ENCODE peak calls at places on chromosome 16, in ten cellular contexts. A, O, L, D, B, P, T, X, R and E are unnamed samples.
A peak's percentile ranks its signal among the peaks of the same experiment; 100 is the strongest.

GRCh38 chr16:11562941-11563340 is 23.8 kb downstream of the LITAF start:
- DNase-seq in A (no peak), O (no peak), L (no peak), D (no peak), B (no peak), P (no peak), T (no peak), X (no peak), R (no peak), E (no peak)

GRCh38 chr16:73299349-73299748 is 251.4 kb upstream of the ZFHX3 start:
- DNase-seq in A (no peak), O (no peak), L (no peak), D (no peak), B (no peak), P (no peak), T (no peak), X (no peak), R (no peak), E (no peak)

GRCh38 chr16:1979271-1980025 is 1.8 kb downstream of the NOXO1 start:
- DNase-seq in A (no peak), O (no peak), L (no peak), D (peak; percentile 85), B (no peak), P (peak; percentile 78), T (peak; percentile 93), X (no peak), R (no peak), E (peak; percentile 15)

GRCh38 chr16:65098916-65099315 is 22.9 kb downstream of the CDH11 start:
- DNase-seq in A (no peak), O (no peak), L (no peak), D (no peak), B (no peak), P (no peak), T (no peak), X (no peak), R (no peak), E (no peak)

GRCh38 chr16:72094266-72094610 is 591 bp downstream of the DHX38 start:
- DNase-seq in A (no peak), O (no peak), L (no peak), D (peak; percentile 3), B (no peak), P (peak; percentile 40), T (no peak), X (no peak), R (no peak), E (no peak)

GRCh38 chr16:84952335-84953050 is 58.8 kb downstream of the ZDHHC7 start:
- DNase-seq in A (no peak), O (peak; percentile 66), L (peak; percentile 87), D (peak; percentile 71), B (peak; percentile 71), P (peak; percentile 90), T (peak; percentile 85), X (peak; percentile 91), R (peak; percentile 93), E (peak; percentile 85)

GRCh38 chr16:12802661-12803060 is 1.0 kb downstream of the CPPED1 start:
- DNase-seq in A (no peak), O (no peak), L (no peak), D (no peak), B (no peak), P (no peak), T (no peak), X (no peak), R (no peak), E (no peak)

GRCh38 chr16:19876501-19877059 is 8.1 kb downstream of the GPRC5B start:
- DNase-seq in A (no peak), O (no peak), L (no peak), D (no peak), B (no peak), P (peak; percentile 36), T (no peak), X (no peak), R (no peak), E (no peak)

GRCh38 chr16:7397901-7398300 is 65.3 kb downstream of the RBFOX1 start:
- DNase-seq in A (no peak), O (no peak), L (no peak), D (no peak), B (no peak), P (no peak), T (no peak), X (no peak), R (no peak), E (peak; percentile 27)

GRCh38 chr16:19131809-19132777 is 18.3 kb downstream of the ITPRIPL2 start:
- DNase-seq in A (no peak), O (no peak), L (no peak), D (no peak), B (no peak), P (no peak), T (no peak), X (no peak), R (no peak), E (no peak)

GRCh38 chr16:19555186-19555937 is at the start of gene VPS35L:
- DNase-seq in A (peak; percentile 94), O (peak; percentile 94), L (peak; percentile 99), D (peak; percentile 94), B (peak; percentile 95), P (peak; percentile 98), T (peak; percentile 97), X (peak; percentile 99), R (peak; percentile 98), E (peak; percentile 98)

GRCh38 chr16:53504161-53504663 is 1.2 kb upstream of the AKTIP start:
- DNase-seq in A (no peak), O (peak; percentile 61), L (peak; percentile 84), D (no peak), B (peak; percentile 47), P (peak; percentile 7), T (peak; percentile 36), X (peak; percentile 84), R (peak; percentile 81), E (peak; percentile 82)

GRCh38 chr16:82834156-82834758 is 207.5 kb downstream of the CDH13 start:
- DNase-seq in A (no peak), O (no peak), L (no peak), D (no peak), B (no peak), P (peak; percentile 24), T (no peak), X (no peak), R (no peak), E (no peak)

GRCh38 chr16:12057276-12057675 is 80.7 kb downstream of the SNX29 start:
- DNase-seq in A (peak; percentile 52), O (peak; percentile 59), L (no peak), D (no peak), B (no peak), P (peak; percentile 14), T (no peak), X (peak; percentile 68), R (peak; percentile 69), E (peak; percentile 88)

GRCh38 chr16:14117051-14117450 is 45.9 kb downstream of the MRTFB start:
- DNase-seq in A (no peak), O (no peak), L (no peak), D (no peak), B (no peak), P (no peak), T (no peak), X (no peak), R (no peak), E (no peak)

GRCh38 chr16:65414284-65414984 is 292.6 kb upstream of the CDH11 start:
- DNase-seq in A (peak; percentile 54), O (no peak), L (no peak), D (peak; percentile 91), B (no peak), P (no peak), T (no peak), X (peak; percentile 67), R (no peak), E (peak; percentile 93)

GRCh38 chr16:23081675-23082119 is 67.6 kb downstream of the USP31 start:
- DNase-seq in A (peak; percentile 49), O (no peak), L (no peak), D (peak; percentile 89), B (no peak), P (no peak), T (no peak), X (peak; percentile 13), R (no peak), E (peak; percentile 86)
- TF ChIP-seq CTCF in A (no peak), O (no peak), L (no peak), D (no peak), B (no peak), P (no peak), T (no peak), X (peak; percentile 17), R (no peak), E (peak; percentile 9)

DNA sequence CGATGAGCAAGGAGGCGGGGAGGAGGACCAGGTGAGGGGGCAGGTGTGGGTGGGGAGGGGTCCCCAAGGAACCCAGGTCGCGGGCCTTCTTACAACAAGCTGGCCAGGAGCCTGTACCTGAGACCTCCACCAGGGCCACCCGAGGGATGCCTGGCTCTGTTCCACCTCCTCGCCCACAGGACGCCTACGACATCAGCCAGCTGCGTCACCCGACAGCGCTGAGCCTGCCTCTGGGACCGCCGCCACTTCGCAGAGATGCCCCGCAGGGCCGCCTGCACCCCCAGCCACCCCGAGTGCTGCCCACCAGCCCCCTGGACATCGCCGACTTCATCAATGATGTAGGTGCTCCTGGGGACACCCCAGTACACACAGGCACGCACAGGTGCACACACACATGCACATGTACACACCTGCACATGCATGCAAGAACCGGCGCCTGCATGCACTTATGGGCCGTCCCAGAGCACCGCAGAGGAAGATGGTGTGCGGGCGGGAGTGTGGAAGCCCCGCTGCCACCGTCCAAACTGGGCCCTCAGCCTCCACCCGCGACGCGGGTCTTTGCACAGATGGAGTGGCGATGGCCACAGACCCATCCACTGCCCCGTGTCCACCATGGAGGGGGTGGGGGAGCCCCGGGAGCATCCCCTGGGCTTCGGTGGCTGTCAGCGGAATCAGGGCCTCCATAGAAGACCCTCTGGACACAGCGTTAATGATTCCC is 6.6 kb downstream of the SLC22A31 start:
- DNase-seq in A (no peak), O (no peak), L (no peak), D (no peak), B (no peak), P (peak; percentile 61), T (no peak), X (no peak), R (no peak), E (no peak)
- H3K4me3 ChIP-seq in A (no peak overlapping the region), O (no peak overlapping the region), L (no peak overlapping the region), D (no peak overlapping the region), B (peak overlapping the region; percentile 27), P (peak overlapping the region; percentile 52), T (no peak overlapping the region), X (peak overlapping the region; percentile 28), R (no peak overlapping the region), E (no peak overlapping the region)

DNA sequence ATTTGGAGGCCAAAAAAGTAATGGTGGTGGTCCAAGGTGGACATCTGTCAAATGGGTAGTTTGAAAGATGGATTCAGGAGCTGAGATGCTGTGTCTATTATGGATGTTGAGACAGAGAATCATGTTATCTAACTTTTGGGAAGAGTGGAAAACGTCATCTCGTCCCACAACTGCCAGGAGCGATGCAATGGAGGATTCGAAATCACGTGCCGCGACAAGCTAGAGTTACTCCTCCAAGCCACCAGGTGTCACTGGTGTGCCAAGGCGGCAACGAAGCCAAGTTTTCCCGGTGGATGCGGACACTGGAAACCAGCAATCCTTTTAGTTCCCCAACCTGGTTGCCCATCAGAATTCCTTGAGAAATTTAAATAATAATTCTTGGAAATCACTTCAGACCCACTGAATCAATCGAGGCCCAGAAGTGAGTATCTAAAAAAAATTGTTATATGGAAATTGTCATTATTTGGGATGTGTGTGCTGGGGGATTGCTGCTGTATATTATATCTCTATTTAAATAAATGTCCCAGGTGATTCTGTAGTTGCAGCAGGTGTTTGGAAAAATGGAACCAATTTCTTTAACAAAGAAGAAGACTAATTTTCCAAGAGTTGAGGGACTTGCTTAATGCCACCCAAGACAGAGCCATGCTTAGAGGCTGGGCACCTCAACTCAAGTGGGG is 206.1 kb downstream of the HAPSTR1 start:
- DNase-seq in A (no peak), O (no peak), L (peak; percentile 72), D (no peak), B (no peak), P (peak; percentile 83), T (peak; percentile 28), X (no peak), R (peak; percentile 72), E (peak; percentile 16)
- TF ChIP-seq CTCF in A (peak; percentile 15), O (peak; percentile 66), L (peak; percentile 73), D (no peak), B (peak; percentile 83), P (peak; percentile 96), T (no peak), X (peak; percentile 31), R (peak; percentile 44), E (peak; percentile 39)

GRCh38 chr16:825298-826061 is 24.9 kb upstream of the GNG13 start:
- DNase-seq in A (no peak), O (no peak), L (no peak), D (no peak), B (no peak), P (no peak), T (no peak), X (no peak), R (no peak), E (no peak)
- H3K4me3 ChIP-seq in A (peak overlapping the region; percentile 12), O (peak overlapping the region; percentile 47), L (no peak overlapping the region), D (no peak overlapping the region), B (peak overlapping the region; percentile 25), P (no peak overlapping the region), T (no peak overlapping the region), X (no peak overlapping the region), R (no peak overlapping the region), E (no peak overlapping the region)